ENCODE peak calls at places on chromosomes 13 and 19, in five cellular contexts. S, Q, V, W and N are unnamed samples.

GRCh38 chr13:85525411-85525810 is 273.8 kb downstream of the SLITRK6 start:
- DNase-seq in S (no peak), Q (no peak), V (no peak), W (no peak), N (no peak)

GRCh38 chr13:24223341-24224231 is 63.1 kb downstream of the SPATA13 start:
- DNase-seq in S (no peak), Q (no peak), V (no peak), W (no peak), N (peak; percentile 27)

GRCh38 chr19:18153555-18154134 is 682 bp downstream of the PIK3R2 start:
- DNase-seq in S (no peak), Q (no peak), V (peak; percentile 19), W (no peak), N (peak; percentile 37)

GRCh38 chr19:44529541-44529940 is at the start of gene CEACAM20:
- DNase-seq in S (no peak), Q (no peak), V (no peak), W (no peak), N (no peak)

GRCh38 chr19:41386442-41386841 is 10.1 kb downstream of the TMEM91 start:
- DNase-seq in S (peak; percentile 32), Q (no peak), V (no peak), W (no peak), N (no peak)

GRCh38 chr19:58356236-58356970 is 3.1 kb upstream of the A1BG start:
- DNase-seq in S (no peak), Q (no peak), V (peak; percentile 38), W (no peak), N (peak; percentile 54)

GRCh38 chr19:1237754-1238372 is at the start of gene CBARP:
- DNase-seq in S (no peak), Q (no peak), V (peak; percentile 43), W (no peak), N (peak; percentile 31)

GRCh38 chr19:40410030-40410389 is 3.2 kb downstream of the PRX start:
- DNase-seq in S (no peak), Q (no peak), V (no peak), W (no peak), N (no peak)

GRCh38 chr13:19665427-19665859 is 32.0 kb downstream of the MPHOSPH8 start:
- DNase-seq in S (no peak), Q (no peak), V (no peak), W (no peak), N (no peak)

GRCh38 chr13:99806671-99807070 is 164.9 kb downstream of the ZIC5 start:
- DNase-seq in S (no peak), Q (no peak), V (no peak), W (no peak), N (no peak)

GRCh38 chr19:39181500-39182173 is 15.1 kb upstream of the NCCRP1 start:
- DNase-seq in S (no peak), Q (no peak), V (no peak), W (no peak), N (no peak)

GRCh38 chr13:26811636-26812035 is 51.0 kb upstream of the GPR12 start:
- DNase-seq in S (no peak), Q (no peak), V (no peak), W (no peak), N (no peak)

GRCh38 chr19:4523306-4524110 is 5.2 kb upstream of the PLIN4 start:
- DNase-seq in S (no peak), Q (peak; percentile 69), V (no peak), W (peak; percentile 55), N (peak; percentile 43)

GRCh38 chr13:106291006-106291405 is 244.5 kb downstream of the EFNB2 start:
- DNase-seq in S (no peak), Q (no peak), V (no peak), W (no peak), N (no peak)

GRCh38 chr19:34577056-34577455 is 95.5 kb downstream of the WTIP start:
- DNase-seq in S (no peak), Q (no peak), V (no peak), W (no peak), N (no peak)

GRCh38 chr13:66560991-66561390 is 669.1 kb downstream of the PCDH9 start:
- DNase-seq in S (no peak), Q (no peak), V (no peak), W (no peak), N (no peak)

GRCh38 chr13:102948006-102948405 is 102.2 kb downstream of the ERCC5 start:
- DNase-seq in S (no peak), Q (no peak), V (no peak), W (no peak), N (no peak)

GRCh38 chr13:90839061-90839460 is 508.4 kb upstream of the MIR17HG start:
- DNase-seq in S (no peak), Q (no peak), V (no peak), W (no peak), N (no peak)

GRCh38 chr13:28576037-28576436 is 81.1 kb upstream of the FLT1 start:
- DNase-seq in S (no peak), Q (no peak), V (no peak), W (no peak), N (no peak)

GRCh38 chr19:2089001-2089711 is 7.0 kb downstream of the MOB3A start:
- DNase-seq in S (no peak), Q (no peak), V (no peak), W (no peak), N (peak; percentile 81)

GRCh38 chr19:35051796-35052195 is 10.3 kb downstream of the HPN start:
- DNase-seq in S (no peak), Q (no peak), V (no peak), W (no peak), N (no peak)

GRCh38 chr19:28334419-28334818 is 878.5 kb downstream of the UQCRFS1 start:
- DNase-seq in S (no peak), Q (no peak), V (no peak), W (no peak), N (no peak)

GRCh38 chr19:34985249-34986022 is 14.7 kb upstream of the GRAMD1A start:
- DNase-seq in S (no peak), Q (peak; percentile 57), V (no peak), W (peak; percentile 57), N (peak; percentile 51)

GRCh38 chr13:109727251-109727650 is 59.1 kb downstream of the IRS2 start:
- DNase-seq in S (no peak), Q (peak; percentile 59), V (no peak), W (no peak), N (no peak)

GRCh38 chr19:17246681-17247425 is 1.1 kb upstream of the NR2F6 start:
- DNase-seq in S (no peak), Q (peak; percentile 61), V (no peak), W (peak; percentile 81), N (no peak)

GRCh38 chr19:6373096-6373812 is 660 bp downstream of the ALKBH7 start:
- DNase-seq in S (peak; percentile 96), Q (peak; percentile 99), V (peak; percentile 97), W (peak; percentile 99), N (peak; percentile 100)

GRCh38 chr19:3178973-3179738 is 587 bp downstream of the S1PR4 start:
- DNase-seq in S (no peak), Q (no peak), V (no peak), W (no peak), N (peak; percentile 55)

GRCh38 chr19:13010038-13010991 is 15.0 kb downstream of the NFIX start:
- DNase-seq in S (no peak), Q (peak; percentile 82), V (no peak), W (no peak), N (no peak)

GRCh38 chr13:63085851-63086250 is 1670.2 kb upstream of the PCDH20 start:
- DNase-seq in S (no peak), Q (no peak), V (no peak), W (no peak), N (no peak)

DNA sequence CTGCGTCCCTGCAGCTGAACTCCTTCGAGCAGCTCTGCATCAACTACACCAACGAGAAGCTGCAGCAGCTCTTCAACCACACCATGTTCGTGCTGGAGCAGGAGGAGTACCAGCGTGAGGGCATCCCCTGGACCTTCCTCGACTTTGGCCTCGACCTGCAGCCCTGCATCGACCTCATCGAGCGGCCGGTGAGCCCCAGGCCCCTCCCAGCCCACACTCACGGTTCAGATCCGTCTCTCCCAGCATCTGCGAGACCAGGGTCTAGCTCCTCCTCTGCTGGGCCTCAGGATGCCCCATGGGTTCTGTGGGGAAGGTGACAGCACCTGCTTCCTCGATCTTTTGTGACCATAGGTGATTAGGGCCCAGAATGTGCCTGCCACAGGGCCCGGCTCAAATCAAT is 46.2 kb downstream of the MYH14 start:
- DNase-seq in S (no peak), Q (no peak), V (no peak), W (no peak), N (no peak)
- TF ChIP-seq CTCF in S (no peak), Q (no peak), V (no peak), W (no peak), N (no peak)

DNA sequence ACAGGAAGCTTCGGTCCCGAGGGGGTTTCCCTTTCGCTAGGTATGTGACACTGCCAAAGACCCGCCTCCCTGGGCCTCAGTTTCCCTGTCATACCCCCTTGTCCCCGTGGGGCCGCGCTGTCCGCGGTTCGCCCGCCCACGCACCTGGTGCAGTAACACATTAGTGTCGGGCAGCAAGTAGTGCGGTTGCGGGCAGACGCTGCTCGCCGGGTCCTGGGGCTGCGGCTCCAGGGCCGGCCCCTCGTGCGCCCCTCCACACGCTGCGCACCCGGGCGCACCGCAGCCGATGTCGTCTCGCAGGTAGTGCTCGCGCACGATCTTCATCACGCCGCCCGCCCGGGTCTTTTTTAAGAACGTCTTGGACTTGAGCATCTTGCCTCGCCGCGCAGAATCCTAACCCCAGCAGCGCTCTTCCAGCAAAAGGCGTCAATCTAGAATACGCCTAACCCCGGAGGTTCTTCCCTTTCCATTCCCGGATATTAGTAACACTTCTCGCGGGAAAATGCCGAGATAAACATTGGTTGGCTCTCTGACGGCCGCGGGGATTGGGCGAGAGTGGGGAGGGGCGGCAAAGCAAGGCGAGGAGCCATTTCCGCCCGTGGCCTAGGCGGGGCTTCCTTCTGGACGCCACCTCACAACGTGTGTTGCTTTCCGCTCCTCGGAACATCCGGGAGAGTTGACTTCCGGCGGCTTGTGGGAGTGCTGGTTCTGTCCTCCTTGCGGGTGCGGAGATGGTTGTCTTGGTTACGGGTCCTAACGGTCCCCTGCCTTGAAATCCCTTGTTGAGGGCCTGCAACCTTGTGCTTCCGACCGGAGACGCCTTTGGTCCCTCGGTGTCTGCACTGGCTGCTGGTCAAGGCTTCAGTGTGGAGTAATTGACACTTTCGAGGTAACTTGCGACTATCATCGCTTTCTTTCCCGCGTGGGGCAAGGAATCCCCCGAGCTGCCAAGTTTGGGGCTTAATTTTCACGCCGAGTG is at the start of the genes DIS3 and PIBF1:
- DNase-seq in S (peak; percentile 83), Q (peak; percentile 96), V (peak; percentile 93), W (peak; percentile 99), N (peak; percentile 98)
- TF ChIP-seq CTCF in S (no peak), Q (no peak), V (no peak), W (no peak), N (peak; percentile 23)

DNA sequence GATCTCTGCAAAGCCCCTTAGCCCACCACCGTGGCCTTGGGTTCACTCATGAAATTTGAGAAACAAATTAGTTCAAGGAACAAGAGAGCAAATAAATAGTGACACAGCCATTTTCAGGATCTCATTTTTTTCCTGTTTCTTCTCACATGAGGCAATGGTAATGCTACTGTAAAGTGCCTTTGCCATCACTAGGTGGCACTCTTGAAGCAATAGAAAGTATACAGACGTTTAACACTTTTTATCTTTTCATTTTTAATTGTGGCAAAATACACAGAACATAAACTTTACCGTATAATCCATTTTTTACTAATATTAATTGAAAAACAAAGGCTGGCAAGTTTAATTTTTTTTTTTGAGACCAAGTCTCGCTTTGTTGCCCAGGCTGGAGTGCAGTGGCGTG is 76.9 kb upstream of the ZNF835 start:
- DNase-seq in S (no peak), Q (no peak), V (no peak), W (no peak), N (peak; percentile 4)
- TF ChIP-seq CTCF in S (no peak), Q (no peak), V (no peak), W (no peak), N (peak; percentile 41)

GRCh38 chr19:20077791-20078463 is at the start of gene ZNF90:
- DNase-seq in S (peak; percentile 96), Q (peak; percentile 97), V (peak; percentile 80), W (peak; percentile 96), N (peak; percentile 98)
- TF ChIP-seq CTCF in S (no peak), Q (no peak), V (no peak), W (no peak), N (no peak)

GRCh38 chr19:54137913-54138776 is 583 bp downstream of the CNOT3 start:
- DNase-seq in S (no peak), Q (no peak), V (peak; percentile 39), W (peak; percentile 36), N (peak; percentile 49)
- TF ChIP-seq CTCF in S (no peak), Q (no peak), V (no peak), W (no peak), N (no peak)